ENCODE peak calls at places on chromosomes 5 and 9, in eight cellular contexts. C is endodermal cell, V is AG04449, L is fibroblast of the aortic adventitia, I is GM13976, T is GM10248, D is heart left ventricle, F is cardiac muscle cell. Y is an unnamed sample.

GRCh38 chr5:16156152-16156551 is 23.4 kb downstream of the MARCHF11 start:
- DNase-seq in C (no peak), V (no peak), L (no peak), I (no peak), T (no peak), D (no peak), F (no peak), Y (no peak)

GRCh38 chr9:133782157-133783130 is 44.3 kb upstream of the SARDH start:
- DNase-seq in C (peak), V (peak), L (peak), I (peak), T (peak), D (peak), F (peak), Y (peak)

GRCh38 chr9:35813434-35814105 is 1.3 kb downstream of the HINT2 start:
- DNase-seq in C (peak), V (no peak), L (peak), I (no peak), T (no peak), D (no peak), F (peak), Y (no peak)

GRCh38 chr5:53406630-53407316 is 73.7 kb upstream of the FST start:
- DNase-seq in C (no peak), V (no peak), L (peak), I (no peak), T (no peak), D (no peak), F (peak), Y (no peak)

GRCh38 chr9:88536951-88537742 is 2.2 kb downstream of the NXNL2 start:
- DNase-seq in C (no peak), V (no peak), L (no peak), I (no peak), T (no peak), D (no peak), F (no peak), Y (peak)

GRCh38 chr5:103561670-103562069 is 919 bp downstream of the NUDT12 start:
- DNase-seq in C (no peak), V (no peak), L (no peak), I (no peak), T (no peak), D (no peak), F (no peak), Y (no peak)

GRCh38 chr5:169226904-169227303 is 74.0 kb downstream of the SLIT3 start:
- DNase-seq in C (no peak), V (no peak), L (no peak), I (no peak), T (no peak), D (no peak), F (no peak), Y (no peak)

GRCh38 chr5:154618696-154619095 is 136.5 kb upstream of the LARP1 start:
- DNase-seq in C (no peak), V (no peak), L (no peak), I (no peak), T (no peak), D (no peak), F (no peak), Y (no peak)

GRCh38 chr5:28766565-28767158 is 1728.3 kb upstream of the CDH9 start:
- DNase-seq in C (no peak), V (no peak), L (peak), I (no peak), T (no peak), D (no peak), F (peak), Y (no peak)

GRCh38 chr5:21802869-21803490 is 1050.2 kb downstream of the CDH12 start:
- DNase-seq in C (no peak), V (no peak), L (peak), I (peak), T (peak), D (no peak), F (peak), Y (no peak)

GRCh38 chr5:87020099-87020934 is 247.4 kb upstream of the RASA1 start:
- DNase-seq in C (peak), V (no peak), L (peak), I (peak), T (peak), D (peak), F (peak), Y (no peak)

GRCh38 chr5:126267435-126267834 is 155.8 kb upstream of the GRAMD2B start:
- DNase-seq in C (no peak), V (no peak), L (no peak), I (no peak), T (no peak), D (no peak), F (no peak), Y (no peak)

GRCh38 chr9:123990427-123990826 is 21.1 kb upstream of the LHX2 start:
- DNase-seq in C (peak), V (no peak), L (no peak), I (no peak), T (no peak), D (no peak), F (no peak), Y (no peak)

GRCh38 chr5:72328172-72328571 is 8.0 kb downstream of the PTCD2 start:
- DNase-seq in C (no peak), V (no peak), L (peak), I (no peak), T (no peak), D (peak), F (peak), Y (no peak)

GRCh38 chr5:144335561-144335960 is 164.9 kb downstream of the KCTD16 start:
- DNase-seq in C (no peak), V (no peak), L (no peak), I (no peak), T (no peak), D (no peak), F (no peak), Y (no peak)

GRCh38 chr5:157540707-157541451 is 34.7 kb downstream of the ADAM19 start:
- DNase-seq in C (peak), V (no peak), L (peak), I (peak), T (peak), D (peak), F (peak), Y (no peak)

GRCh38 chr5:102718819-102719218 is 36.3 kb upstream of the PAM start:
- DNase-seq in C (no peak), V (no peak), L (peak), I (no peak), T (no peak), D (no peak), F (no peak), Y (no peak)

GRCh38 chr9:37512439-37512838 is 26.7 kb downstream of the POLR1E start:
- DNase-seq in C (no peak), V (no peak), L (no peak), I (no peak), T (no peak), D (no peak), F (no peak), Y (no peak)

GRCh38 chr9:113875917-113876805 is at the start of gene ZNF618:
- DNase-seq in C (peak), V (no peak), L (no peak), I (peak), T (peak), D (peak), F (peak), Y (no peak)

GRCh38 chr5:80654054-80654390 is 430 bp upstream of the MSH3 start:
- DNase-seq in C (peak), V (no peak), L (no peak), I (peak), T (peak), D (no peak), F (no peak), Y (no peak)

GRCh38 chr5:168612123-168612522 is 33.0 kb upstream of the PANK3 start:
- DNase-seq in C (no peak), V (no peak), L (no peak), I (no peak), T (no peak), D (no peak), F (no peak), Y (no peak)

GRCh38 chr5:66694036-66694435 is 97.8 kb downstream of the MAST4 start:
- DNase-seq in C (no peak), V (no peak), L (no peak), I (no peak), T (no peak), D (no peak), F (peak), Y (no peak)

DNA sequence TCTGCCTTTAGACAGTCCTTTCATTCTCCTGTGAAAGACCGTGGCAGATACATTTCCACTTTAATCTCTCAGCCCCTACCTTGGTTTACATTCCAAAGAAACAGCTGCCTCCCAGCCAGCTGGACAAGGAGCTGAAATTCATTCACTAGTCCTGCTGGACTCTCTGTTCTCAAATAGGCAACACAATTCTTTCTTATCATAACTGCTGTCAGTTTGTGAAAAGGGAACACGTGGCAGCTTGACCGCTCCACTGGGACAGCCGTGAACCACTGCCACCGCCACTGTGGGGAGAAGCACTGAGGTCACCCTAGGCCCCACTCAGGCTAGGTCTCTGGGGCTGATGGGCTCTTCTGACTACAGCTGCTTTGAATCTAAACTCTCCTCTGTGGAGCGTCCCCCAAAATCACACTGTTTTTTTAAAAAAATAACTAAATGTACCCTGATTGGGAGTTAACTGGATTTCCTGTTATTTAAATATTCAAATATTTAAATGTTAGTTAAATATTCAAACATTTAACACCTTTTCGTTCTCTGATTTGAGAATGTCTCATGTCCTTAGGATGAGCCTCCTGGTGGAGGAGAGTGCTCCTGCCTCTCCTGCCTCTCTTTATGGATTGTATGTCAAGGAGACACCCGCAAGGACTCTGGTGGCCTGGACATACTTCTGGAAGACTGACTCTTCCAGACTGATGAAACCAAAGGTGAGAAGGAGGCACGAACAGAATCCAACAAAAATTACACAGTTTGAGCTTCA is 120.1 kb downstream of the BOD1 start:
- DNase-seq in C (peak), V (no peak), L (peak), I (no peak), T (no peak), D (peak), F (peak), Y (no peak)
- TF ChIP-seq CTCF in C (peak), V (no peak), L (peak), I (no peak), T (no peak), D (peak), F (peak), Y (no peak)

GRCh38 chr9:93520523-93520922 is 55.9 kb upstream of the PHF2 start:
- DNase-seq in C (no peak), V (no peak), L (no peak), I (no peak), T (no peak), D (no peak), F (no peak), Y (no peak)
- TF ChIP-seq CTCF in C (no peak), V (peak), L (no peak), I (no peak), T (peak), D (no peak), F (no peak), Y (no peak)

GRCh38 chr5:69334793-69335268 is 2.2 kb upstream of the CCDC125 start:
- DNase-seq in C (peak), V (peak), L (peak), I (peak), T (peak), D (peak), F (peak), Y (peak)
- TF ChIP-seq CTCF in C (peak), V (peak), L (peak), I (peak), T (peak), D (peak), F (peak), Y (peak)

DNA sequence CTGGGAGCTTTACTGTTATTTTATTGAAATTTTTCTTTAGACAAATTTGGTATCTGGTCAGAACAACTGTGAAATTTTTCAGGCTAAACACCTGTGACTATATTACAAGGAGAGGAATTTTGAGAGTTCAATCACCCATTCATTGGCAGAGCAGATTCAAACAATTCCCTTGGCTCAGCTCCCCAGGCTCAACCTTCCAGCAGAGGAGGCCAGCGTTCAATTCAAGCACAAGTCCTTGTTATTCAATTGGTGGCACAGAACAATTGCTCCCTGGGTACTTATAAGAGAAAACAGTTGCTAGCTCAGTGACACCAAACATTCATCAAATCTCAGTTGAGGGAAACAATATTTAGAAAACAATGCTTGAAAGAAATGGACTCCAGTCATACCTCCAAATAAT is 83.3 kb downstream of the SUSD1 start:
- DNase-seq in C (peak), V (no peak), L (peak), I (no peak), T (no peak), D (no peak), F (peak), Y (no peak)
- TF ChIP-seq CTCF in C (peak), V (peak), L (peak), I (no peak), T (peak), D (peak), F (peak), Y (peak)

GRCh38 chr9:78438765-78439164 is 141.8 kb downstream of the PSAT1 start:
- DNase-seq in C (no peak), V (no peak), L (no peak), I (no peak), T (no peak), D (no peak), F (no peak), Y (no peak)
- TF ChIP-seq CTCF in C (no peak), V (no peak), L (no peak), I (no peak), T (no peak), D (no peak), F (no peak), Y (no peak)

Y was measured in AG09319.